ENCODE peak calls at places on chromosomes 3 and 15, in five cellular contexts. Z is SJSA1, Q is lung, L is mesenchymal stem cell, Y is tibial nerve. E is an unnamed sample.

GRCh38 chr15:65334586-65335231 is 30.2 kb downstream of the RNU5B-1 start:
- DNase-seq in Z (no peak), Q (no peak), L (peak; percentile 61), Y (no peak), E (peak; percentile 62)

GRCh38 chr3:10933958-10934481 is 58.5 kb upstream of the SLC6A1 start:
- DNase-seq in Z (peak; percentile 71), Q (no peak), L (no peak), Y (no peak), E (peak; percentile 97)

GRCh38 chr3:80285370-80285769 is 517.6 kb upstream of the ROBO1 start:
- DNase-seq in Z (no peak), Q (no peak), L (no peak), Y (no peak), E (no peak)

GRCh38 chr15:39579487-39580116 is 1.3 kb upstream of the THBS1 start:
- DNase-seq in Z (peak; percentile 93), Q (peak; percentile 80), L (peak; percentile 96), Y (peak; percentile 69), E (peak; percentile 81)

GRCh38 chr3:135134717-135135116 is 339.7 kb downstream of the EPHB1 start:
- DNase-seq in Z (no peak), Q (no peak), L (no peak), Y (no peak), E (no peak)

GRCh38 chr15:74311734-74312444 is 55.6 kb downstream of the CYP11A1 start:
- DNase-seq in Z (peak; percentile 58), Q (no peak), L (peak; percentile 54), Y (no peak), E (no peak)

GRCh38 chr3:62554264-62554799 is 181.0 kb upstream of the FEZF2 start:
- DNase-seq in Z (no peak), Q (no peak), L (no peak), Y (no peak), E (no peak)

GRCh38 chr3:179995406-179995805 is 41.3 kb downstream of the PEX5L start:
- DNase-seq in Z (no peak), Q (no peak), L (no peak), Y (no peak), E (no peak)

GRCh38 chr3:174441588-174442316 is 417.4 kb upstream of the NAALADL2 start:
- DNase-seq in Z (peak; percentile 47), Q (no peak), L (no peak), Y (no peak), E (peak; percentile 70)

GRCh38 chr3:39639344-39640236 is 169.8 kb upstream of the MYRIP start:
- DNase-seq in Z (peak; percentile 76), Q (peak; percentile 31), L (peak; percentile 92), Y (no peak), E (peak; percentile 90)

GRCh38 chr3:196270499-196270898 is 17.0 kb downstream of the PCYT1A start:
- DNase-seq in Z (no peak), Q (no peak), L (no peak), Y (no peak), E (no peak)

GRCh38 chr15:42444415-42445063 is 46.4 kb downstream of the ZNF106 start:
- DNase-seq in Z (no peak), Q (no peak), L (peak; percentile 18), Y (no peak), E (no peak)

GRCh38 chr3:185781759-185782158 is 43.1 kb downstream of the IGF2BP2 start:
- DNase-seq in Z (peak; percentile 59), Q (no peak), L (peak; percentile 71), Y (no peak), E (peak; percentile 73)

GRCh38 chr3:133509482-133509881 is 64.0 kb upstream of the CDV3 start:
- DNase-seq in Z (no peak), Q (no peak), L (no peak), Y (no peak), E (no peak)

GRCh38 chr15:84740691-84741090 is 7.7 kb upstream of the ZNF592 start:
- DNase-seq in Z (no peak), Q (no peak), L (no peak), Y (no peak), E (no peak)

GRCh38 chr15:67242665-67243064 is 11.8 kb downstream of the AAGAB start:
- DNase-seq in Z (no peak), Q (no peak), L (no peak), Y (no peak), E (no peak)

GRCh38 chr3:179056326-179056725 is 15.3 kb downstream of the ZMAT3 start:
- DNase-seq in Z (no peak), Q (no peak), L (no peak), Y (no peak), E (no peak)

GRCh38 chr15:33460166-33460805 is 149.5 kb downstream of the RYR3 start:
- DNase-seq in Z (no peak), Q (no peak), L (no peak), Y (no peak), E (no peak)

GRCh38 chr3:54122046-54122801 is at the start of gene CACNA2D3:
- DNase-seq in Z (no peak), Q (no peak), L (no peak), Y (no peak), E (peak; percentile 87)

DNA sequence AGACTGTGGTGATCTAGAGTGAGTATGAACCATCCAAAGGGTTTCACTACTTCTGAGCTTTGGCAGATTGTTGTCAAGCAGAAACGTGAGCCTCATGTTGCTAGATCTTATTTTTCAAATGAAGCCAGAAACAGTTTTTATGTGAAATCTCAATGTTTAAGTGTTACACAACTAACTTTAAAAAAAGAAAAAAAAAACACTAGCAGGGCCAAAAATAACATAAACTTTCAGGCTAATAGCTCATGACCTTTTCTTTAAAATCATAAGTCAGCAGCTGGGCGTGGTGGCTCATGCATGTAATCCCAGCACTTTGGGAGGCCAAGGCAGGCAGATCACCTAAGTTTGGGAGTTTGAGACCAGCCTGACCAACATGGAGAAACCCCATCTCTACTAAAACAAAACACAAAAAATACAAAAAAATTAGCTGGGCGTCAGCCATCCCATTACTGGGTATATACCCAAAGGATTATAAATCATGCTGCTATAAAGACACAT is 2.0 kb upstream of the HTR3D start:
- DNase-seq in Z (no peak), Q (no peak), L (no peak), Y (no peak), E (no peak)
- H3K27ac ChIP-seq in Z (no peak overlapping the region), Q (no peak overlapping the region), L (no peak overlapping the region), Y (no peak overlapping the region), E (no peak overlapping the region)

GRCh38 chr3:4985330-4986174 is 6.3 kb downstream of the BHLHE40 start:
- DNase-seq in Z (peak; percentile 42), Q (no peak), L (peak; percentile 91), Y (peak; percentile 24), E (no peak)
- H3K4me1 ChIP-seq in Z (peaks cover 76% of the 10 kb centered on the region), Q (peaks cover 4% of the 10 kb centered on the region), L (peaks cover 34% of the 10 kb centered on the region), Y (peaks cover 60% of the 10 kb centered on the region), E (peaks cover 68% of the 10 kb centered on the region)

DNA sequence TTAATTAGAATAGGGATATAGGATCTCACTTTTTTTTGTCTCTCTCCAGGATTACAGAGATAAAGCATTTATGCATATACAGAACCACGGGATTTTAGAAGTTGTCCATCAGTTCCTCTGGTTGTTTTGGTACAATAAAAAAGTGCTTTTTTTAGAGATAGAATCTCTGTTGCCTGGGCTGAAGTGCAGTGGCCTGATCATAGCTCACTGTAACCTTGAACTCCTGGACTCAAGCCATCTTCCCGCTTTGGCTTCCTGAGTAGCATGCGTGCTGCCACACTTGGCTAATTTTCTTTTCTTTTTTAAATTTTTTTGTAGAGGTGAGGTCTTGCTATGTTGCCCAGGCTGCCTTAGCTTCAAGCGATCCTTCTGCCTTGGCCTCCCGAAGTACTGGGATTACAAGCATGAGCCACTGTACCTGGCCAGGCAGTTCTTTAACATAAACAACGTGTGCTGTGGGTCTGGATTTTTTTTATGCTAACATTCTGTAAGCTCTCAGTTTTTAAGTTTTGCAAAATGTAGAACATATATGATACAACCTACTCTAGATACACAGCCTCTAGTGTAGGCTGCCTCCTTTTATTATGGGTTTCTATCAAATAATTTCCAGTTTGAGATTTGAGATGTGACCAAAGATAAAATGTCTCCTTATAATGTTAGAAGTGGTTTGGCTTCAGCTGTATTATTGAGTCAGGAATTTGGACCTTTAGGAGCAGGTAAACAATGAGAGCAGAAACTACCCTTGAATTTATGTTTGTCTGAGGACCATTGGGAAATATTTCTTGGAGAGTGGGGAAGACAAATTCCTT is 57.4 kb upstream of the ULK4 start:
- DNase-seq in Z (no peak), Q (no peak), L (no peak), Y (no peak), E (no peak)
- H3K27ac ChIP-seq in Z (no peak overlapping the region), Q (peak overlapping the region; percentile 76), L (no peak overlapping the region), Y (no peak overlapping the region), E (no peak overlapping the region)

GRCh38 chr15:85950101-85950500 is 129.6 kb upstream of the AGBL1 start:
- DNase-seq in Z (no peak), Q (no peak), L (no peak), Y (no peak), E (no peak)
- H3K4me1 ChIP-seq in Z (no peaks in the 10 kb centered on the region), Q (no peaks in the 10 kb centered on the region), L (no peaks in the 10 kb centered on the region), Y (no peaks in the 10 kb centered on the region), E (no peaks in the 10 kb centered on the region)

GRCh38 chr15:50180578-50180977 is 1.4 kb upstream of the SLC27A2 start:
- DNase-seq in Z (no peak), Q (no peak), L (no peak), Y (no peak), E (no peak)

GRCh38 chr15:50183112-50183794 is 1.3 kb downstream of the SLC27A2 start:
- DNase-seq in Z (no peak), Q (no peak), L (no peak), Y (no peak), E (peak; percentile 47)

GRCh38 chr15:50182233-50183013 is 427 bp downstream of the SLC27A2 start:
- DNase-seq in Z (peak; percentile 4), Q (no peak), L (peak; percentile 38), Y (no peak), E (peak; percentile 85)

GRCh38 chr15:50181206-50181982 is 602 bp upstream of the SLC27A2 start:
- DNase-seq in Z (no peak), Q (no peak), L (no peak), Y (no peak), E (peak; percentile 55)

DNA sequence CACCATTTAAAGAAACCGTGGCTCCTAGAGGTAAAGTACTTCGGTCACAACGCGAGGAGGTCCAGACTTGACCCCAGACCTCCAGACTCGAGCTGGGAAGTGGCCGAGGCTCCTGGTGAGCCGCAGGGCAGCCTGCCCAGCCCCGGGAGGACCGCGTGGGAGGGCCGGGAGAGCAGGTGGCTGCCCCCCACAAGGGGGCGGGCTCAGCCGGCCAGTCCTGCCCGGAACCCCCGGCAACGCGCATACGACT is at the start of gene SLC27A2:
- DNase-seq in Z (no peak), Q (no peak), L (no peak), Y (no peak), E (peak; percentile 84)
- H3K27ac ChIP-seq in Z (no peak within 1 kb of the TSS), Q (no peak within 1 kb of the TSS), L (no peak within 1 kb of the TSS), Y (no peak within 1 kb of the TSS), E (no peak within 1 kb of the TSS)